ENCODE peak calls at places on chromosomes 3 and 15, in five cellular contexts. K is Calu3, J is suprapubic skin, Y is pancreas, Z is AG10803. H is an unnamed sample.

GRCh38 chr3:54299169-54299935 is 177.0 kb downstream of the CACNA2D3 start:
- DNase-seq in K (no peak), J (no peak), Y (no peak), Z (no peak), H (no peak)

GRCh38 chr3:183488343-183488742 is 59.9 kb upstream of the MCF2L2 start:
- DNase-seq in K (no peak), J (no peak), Y (no peak), Z (no peak), H (no peak)

GRCh38 chr15:53831907-53832793 is 72.7 kb upstream of the WDR72 start:
- DNase-seq in K (no peak), J (no peak), Y (no peak), Z (no peak), H (no peak)

GRCh38 chr3:52934626-52935530 is 37.5 kb upstream of the STIMATE start:
- DNase-seq in K (peak; percentile 23), J (no peak), Y (peak; percentile 24), Z (peak; percentile 62), H (peak; percentile 48)

GRCh38 chr3:33883538-33884203 is 85.2 kb downstream of the PDCD6IP start:
- DNase-seq in K (peak; percentile 41), J (no peak), Y (no peak), Z (peak; percentile 31), H (peak; percentile 41)

GRCh38 chr3:192130534-192131132 is 596.7 kb downstream of the FGF12 start:
- DNase-seq in K (peak; percentile 68), J (no peak), Y (peak; percentile 23), Z (peak; percentile 6), H (peak; percentile 56)

GRCh38 chr3:42123012-42123581 is 31.9 kb downstream of the TRAK1 start:
- DNase-seq in K (no peak), J (no peak), Y (no peak), Z (peak; percentile 45), H (peak; percentile 39)

GRCh38 chr3:24185738-24186384 is 240.8 kb downstream of the NR1D2 start:
- DNase-seq in K (peak; percentile 43), J (no peak), Y (peak; percentile 9), Z (peak; percentile 73), H (peak; percentile 53)

GRCh38 chr15:90883526-90883931 is 775 bp upstream of the FES start:
- DNase-seq in K (no peak), J (no peak), Y (no peak), Z (no peak), H (no peak)

GRCh38 chr15:90762109-90762508 is 45.0 kb downstream of the BLM start:
- DNase-seq in K (no peak), J (peak; percentile 81), Y (no peak), Z (peak; percentile 79), H (no peak)

GRCh38 chr3:117630469-117630868 is 920.9 kb downstream of the TUSC7 start:
- DNase-seq in K (no peak), J (no peak), Y (no peak), Z (no peak), H (no peak)

GRCh38 chr15:37134699-37135131 is 34.4 kb upstream of the MEIS2 start:
- DNase-seq in K (peak; percentile 12), J (no peak), Y (no peak), Z (peak; percentile 46), H (peak; percentile 41)

GRCh38 chr3:183211390-183211789 is 41.7 kb upstream of the B3GNT5 start:
- DNase-seq in K (peak; percentile 19), J (peak; percentile 74), Y (peak; percentile 17), Z (no peak), H (no peak)

GRCh38 chr3:55461896-55462295 is 25.2 kb downstream of the WNT5A start:
- DNase-seq in K (no peak), J (no peak), Y (no peak), Z (peak; percentile 82), H (peak; percentile 75)

GRCh38 chr3:50278868-50279224 is at the start of gene LSMEM2:
- DNase-seq in K (no peak), J (no peak), Y (no peak), Z (no peak), H (no peak)

GRCh38 chr3:45021524-45021923 is 4.6 kb upstream of the CLEC3B start:
- DNase-seq in K (no peak), J (no peak), Y (no peak), Z (no peak), H (no peak)

GRCh38 chr15:75170711-75171341 is 30.9 kb upstream of the C15orf39 start:
- DNase-seq in K (peak; percentile 53), J (no peak), Y (no peak), Z (peak; percentile 34), H (peak; percentile 21)

GRCh38 chr3:49723301-49723630 is 485 bp downstream of the GMPPB start:
- DNase-seq in K (peak; percentile 69), J (peak; percentile 84), Y (peak; percentile 84), Z (peak; percentile 30), H (peak; percentile 36)

GRCh38 chr15:44441095-44441501 is 13.7 kb downstream of the CTDSPL2 start:
- DNase-seq in K (no peak), J (no peak), Y (no peak), Z (no peak), H (no peak)

GRCh38 chr3:175273573-175273972 is 414.4 kb downstream of the NAALADL2 start:
- DNase-seq in K (no peak), J (no peak), Y (no peak), Z (no peak), H (no peak)

GRCh38 chr15:37907136-37907535 is 27.3 kb upstream of the TMCO5A start:
- DNase-seq in K (peak; percentile 24), J (no peak), Y (no peak), Z (no peak), H (no peak)

GRCh38 chr3:42035816-42036482 is 55.2 kb upstream of the TRAK1 start:
- DNase-seq in K (no peak), J (no peak), Y (no peak), Z (peak; percentile 53), H (no peak)

GRCh38 chr3:56042326-56042951 is 425.8 kb downstream of the ERC2 start:
- DNase-seq in K (no peak), J (no peak), Y (no peak), Z (peak; percentile 63), H (peak; percentile 30)

GRCh38 chr3:184155644-184156521 is 706 bp downstream of the DVL3 start:
- DNase-seq in K (peak; percentile 49), J (no peak), Y (no peak), Z (peak; percentile 28), H (peak; percentile 5)

GRCh38 chr3:185353823-185354614 is 8.9 kb upstream of the MAP3K13 start:
- DNase-seq in K (peak; percentile 86), J (peak; percentile 70), Y (peak; percentile 50), Z (peak; percentile 31), H (peak; percentile 41)

GRCh38 chr3:104536715-104537114 is 830.0 kb upstream of the ALCAM start:
- DNase-seq in K (no peak), J (no peak), Y (no peak), Z (no peak), H (no peak)

GRCh38 chr15:90320062-90320884 is 31.8 kb upstream of the ZNF774 start:
- DNase-seq in K (peak; percentile 84), J (peak; percentile 87), Y (peak; percentile 72), Z (peak; percentile 84), H (peak; percentile 90)

GRCh38 chr3:70856414-70857162 is 544.1 kb upstream of the MDFIC2 start:
- DNase-seq in K (no peak), J (no peak), Y (no peak), Z (peak; percentile 85), H (peak; percentile 79)

GRCh38 chr3:152272771-152273242 is 4.1 kb downstream of the MBNL1 start:
- DNase-seq in K (no peak), J (no peak), Y (no peak), Z (peak; percentile 96), H (peak; percentile 82)

GRCh38 chr3:13877911-13878710 is 1.8 kb downstream of the WNT7A start:
- DNase-seq in K (peak; percentile 25), J (peak; percentile 50), Y (no peak), Z (no peak), H (no peak)

GRCh38 chr3:45497963-45498362 is 96.6 kb upstream of the LIMD1 start:
- DNase-seq in K (no peak), J (no peak), Y (no peak), Z (peak; percentile 33), H (no peak)

GRCh38 chr15:58931985-58932384 is 1.5 kb downstream of the SLTM start:
- DNase-seq in K (no peak), J (no peak), Y (peak; percentile 44), Z (peak; percentile 70), H (peak; percentile 49)

GRCh38 chr3:94548581-94549316 is 485.9 kb downstream of the NSUN3 start:
- DNase-seq in K (no peak), J (no peak), Y (no peak), Z (no peak), H (no peak)
- TF ChIP-seq CTCF in K (no peak), J (no peak), Y (no peak), Z (no peak), H (no peak)

GRCh38 chr3:8755564-8756237 is 13.7 kb downstream of the OXTR start:
- DNase-seq in K (no peak), J (no peak), Y (no peak), Z (no peak), H (peak; percentile 53)
- TF ChIP-seq CTCF in K (peak; percentile 40), J (no peak), Y (no peak), Z (peak; percentile 52), H (peak; percentile 77)

GRCh38 chr15:93110502-93111040 is 21.6 kb upstream of the RGMA start:
- DNase-seq in K (no peak), J (no peak), Y (no peak), Z (no peak), H (no peak)

GRCh38 chr15:93111451-93111850 is 22.4 kb upstream of the RGMA start:
- DNase-seq in K (peak; percentile 23), J (no peak), Y (no peak), Z (no peak), H (no peak)

GRCh38 chr15:93105510-93105909 is 16.5 kb upstream of the RGMA start:
- DNase-seq in K (no peak), J (no peak), Y (no peak), Z (no peak), H (no peak)

GRCh38 chr15:93107646-93108045 is 18.6 kb upstream of the RGMA start:
- DNase-seq in K (no peak), J (no peak), Y (no peak), Z (no peak), H (no peak)

GRCh38 chr15:93109370-93110105 is 20.5 kb upstream of the RGMA start:
- DNase-seq in K (no peak), J (no peak), Y (no peak), Z (no peak), H (no peak)
- TF ChIP-seq CTCF in K (no peak), J (no peak), Y (no peak), Z (no peak), H (no peak)

DNA sequence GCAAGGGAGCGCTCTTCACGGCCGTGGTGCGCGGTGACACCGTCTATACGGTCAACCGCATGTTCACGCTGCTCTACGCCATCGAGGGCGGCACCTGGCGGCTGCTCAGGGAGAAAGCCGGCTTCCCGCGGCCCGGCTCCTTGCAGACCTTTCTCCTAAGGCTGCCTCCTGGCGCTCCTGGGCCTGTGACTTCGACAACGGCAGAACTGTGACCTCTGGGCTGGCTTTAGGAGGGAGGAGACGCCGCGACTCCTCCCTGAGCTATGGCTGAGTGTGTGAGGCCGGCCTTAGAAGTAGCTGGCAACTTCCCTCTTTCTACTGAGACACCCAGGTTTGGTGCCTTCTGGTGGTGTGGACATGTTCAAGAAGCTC is 1.4 kb downstream of the KBTBD13 start:
- DNase-seq in K (peak; percentile 84), J (no peak), Y (peak; percentile 27), Z (peak; percentile 55), H (no peak)
- TF ChIP-seq CTCF in K (peak; percentile 73), J (peak; percentile 56), Y (no peak), Z (peak; percentile 68), H (peak; percentile 51)

GRCh38 chr15:60299452-60300047 is 98.2 kb downstream of the ANXA2 start:
- DNase-seq in K (no peak), J (peak; percentile 71), Y (no peak), Z (peak; percentile 26), H (peak; percentile 35)
- TF ChIP-seq CTCF in K (no peak), J (peak; percentile 41), Y (no peak), Z (peak; percentile 29), H (peak; percentile 55)

GRCh38 chr3:135170732-135171131 is 375.7 kb downstream of the EPHB1 start:
- DNase-seq in K (no peak), J (no peak), Y (no peak), Z (no peak), H (no peak)
- TF ChIP-seq CTCF in K (no peak), J (no peak), Y (no peak), Z (no peak), H (no peak)